ENCODE peak calls at places on chromosomes 4 and X, in ten cellular contexts. V is pancreas, G is fibroblast of pulmonary artery, A is GM23338, Y is mammary epithelial cell, O is endothelial cell of umbilical vein, X is sigmoid colon, B is adrenal gland, F is heart left ventricle, Z is tibial artery. P is an unnamed sample.

GRCh38 chr4:183797445-183798248 is 107.5 kb upstream of the STOX2 start:
- DNase-seq in O (peak; percentile 14), B (no peak), Y (peak; percentile 48), G (peak; percentile 7), F (no peak), V (peak; percentile 83), Z (no peak), X (no peak), A (peak; percentile 63), P (peak; percentile 8)

GRCh38 chrX:23749576-23749975 is 6.5 kb upstream of the ACOT9 start:
- DNase-seq in X (no peak), A (no peak), B (no peak), Y (no peak), V (no peak), O (no peak), Z (no peak), G (no peak), F (no peak), P (peak; percentile 24)

GRCh38 chrX:13550346-13550745 is 19.1 kb upstream of the EGFL6 start:
- DNase-seq in Z (no peak), F (no peak), X (no peak), B (no peak), V (no peak), G (no peak), A (no peak), O (no peak), Y (no peak), P (no peak)

GRCh38 chrX:39442332-39442731 is 641.1 kb downstream of the MID1IP1 start:
- DNase-seq in Y (no peak), F (no peak), G (no peak), B (no peak), X (peak; percentile 14), A (no peak), V (no peak), O (no peak), Z (no peak), P (no peak)

GRCh38 chr4:140947507-140947906 is 185.8 kb downstream of the RNF150 start:
- DNase-seq in G (no peak), V (no peak), Y (peak; percentile 11), F (peak; percentile 58), A (no peak), B (peak; percentile 43), X (peak; percentile 94), Z (no peak), O (peak; percentile 32), P (no peak)

GRCh38 chr4:67521506-67521905 is 23.8 kb downstream of the CENPC start:
- DNase-seq in Y (no peak), Z (no peak), G (no peak), O (no peak), V (no peak), F (no peak), A (no peak), X (no peak), B (no peak), P (no peak)

GRCh38 chr4:176498857-176499256 is 179.1 kb downstream of the SPCS3 start:
- DNase-seq in X (no peak), A (no peak), B (no peak), O (peak; percentile 60), V (no peak), Y (no peak), Z (no peak), G (peak; percentile 28), F (no peak), P (peak; percentile 64)

GRCh38 chrX:44267116-44267515 is 76.4 kb downstream of the EFHC2 start:
- DNase-seq in O (no peak), Z (no peak), V (no peak), X (no peak), Y (no peak), A (no peak), B (no peak), G (no peak), F (no peak), P (no peak)

GRCh38 chr4:56906534-56906933 is 1.2 kb upstream of the REST start:
- DNase-seq in X (no peak), G (no peak), F (no peak), A (peak; percentile 33), V (no peak), Z (no peak), Y (no peak), B (no peak), O (no peak), P (no peak)

GRCh38 chr4:57139783-57140182 is 29.6 kb upstream of the IGFBP7 start:
- DNase-seq in Z (no peak), A (no peak), Y (no peak), B (no peak), O (no peak), V (no peak), X (no peak), F (no peak), G (no peak), P (no peak)

GRCh38 chrX:68992998-68993397 is 164.2 kb downstream of the EFNB1 start:
- DNase-seq in A (no peak), V (no peak), O (no peak), Y (no peak), X (no peak), B (no peak), F (no peak), G (no peak), Z (no peak), P (no peak)

GRCh38 chr4:74742191-74742590 is 52.1 kb downstream of the BTC start:
- DNase-seq in Z (no peak), V (no peak), G (no peak), O (no peak), F (no peak), A (no peak), B (no peak), X (no peak), Y (no peak), P (no peak)
- H3K4me3 ChIP-seq in Z (no peak overlapping the region), V (no peak overlapping the region), G (no peak overlapping the region), O (no peak overlapping the region), F (no peak overlapping the region), A (no peak overlapping the region), B (no peak overlapping the region), X (no peak overlapping the region), Y (no peak overlapping the region), P (no peak overlapping the region)

GRCh38 chr4:40918330-40918729 is 168.6 kb downstream of the NSUN7 start:
- DNase-seq in Y (no peak), O (peak; percentile 36), Z (peak; percentile 91), B (peak; percentile 76), V (no peak), G (peak; percentile 93), F (peak; percentile 77), X (peak; percentile 87), A (no peak), P (peak; percentile 89)

GRCh38 chr4:40912455-40913055 is 162.8 kb downstream of the NSUN7 start:
- DNase-seq in A (no peak), Y (no peak), F (no peak), O (no peak), G (peak; percentile 48), Z (no peak), X (no peak), B (no peak), V (no peak), P (peak; percentile 49)

GRCh38 chr4:40915318-40916217 is 165.8 kb downstream of the NSUN7 start:
- DNase-seq in Z (no peak), O (no peak), G (no peak), V (no peak), A (no peak), B (no peak), F (no peak), Y (no peak), X (peak; percentile 42), P (no peak)

GRCh38 chr4:40916218-40916555 is 166.4 kb downstream of the NSUN7 start:
- DNase-seq in O (no peak), G (peak; percentile 58), X (no peak), B (no peak), F (peak; percentile 38), A (no peak), Z (peak; percentile 69), Y (no peak), V (no peak), P (peak; percentile 78)

GRCh38 chr4:40916880-40917279 is 167.1 kb downstream of the NSUN7 start:
- DNase-seq in Z (peak; percentile 36), B (no peak), F (peak; percentile 39), Y (no peak), A (peak; percentile 79), X (no peak), O (peak; percentile 42), V (no peak), G (peak; percentile 23), P (no peak)
- TF ChIP-seq CTCF in Z (peak; percentile 45), B (peak; percentile 30), F (peak; percentile 54), Y (peak; percentile 42), A (peak; percentile 58), X (peak; percentile 13), O (peak; percentile 46), V (peak; percentile 28), G (peak; percentile 35), P (peak; percentile 41)

GRCh38 chr4:113756005-113756410 is 5.5 kb downstream of the CAMK2D start:
- DNase-seq in G (peak; percentile 89), X (no peak), A (peak; percentile 11), O (peak; percentile 73), V (no peak), B (no peak), Z (no peak), Y (peak; percentile 74), F (no peak), P (peak; percentile 62)

GRCh38 chr4:113759696-113760093 is 1.8 kb downstream of the CAMK2D start:
- DNase-seq in Z (no peak), A (no peak), B (no peak), O (no peak), V (no peak), F (no peak), Y (no peak), G (peak; percentile 22), X (no peak), P (no peak)

GRCh38 chr4:113760094-113760851 is 1.3 kb downstream of the CAMK2D start:
- DNase-seq in F (peak; percentile 33), B (peak; percentile 30), O (peak; percentile 67), X (peak; percentile 66), G (peak; percentile 65), A (peak; percentile 38), Z (peak; percentile 56), V (no peak), Y (peak; percentile 59), P (no peak)

GRCh38 chr4:113757486-113757885 is 4.1 kb downstream of the CAMK2D start:
- DNase-seq in V (no peak), B (no peak), Y (no peak), G (no peak), X (no peak), Z (no peak), O (no peak), F (no peak), A (no peak), P (no peak)

GRCh38 chr4:113758361-113758760 is 3.2 kb downstream of the CAMK2D start:
- DNase-seq in O (peak; percentile 10), B (no peak), Z (no peak), F (no peak), A (no peak), V (no peak), X (no peak), Y (peak; percentile 26), G (peak; percentile 56), P (peak; percentile 33)
- H3K4me3 ChIP-seq in O (no peak overlapping the region), B (no peak overlapping the region), Z (peak overlapping the region; percentile 12), F (peak overlapping the region; percentile 89), A (no peak overlapping the region), V (no peak overlapping the region), X (no peak overlapping the region), Y (peak overlapping the region; percentile 78), G (peak overlapping the region; percentile 85), P (peak overlapping the region; percentile 73)

GRCh38 chrX:140040397-140040796 is 75.1 kb upstream of the CXorf66 start:
- DNase-seq in V (no peak), G (no peak), F (no peak), Z (no peak), Y (peak; percentile 46), X (no peak), B (no peak), A (no peak), O (no peak), P (no peak)

GRCh38 chrX:140038842-140039241 is 73.5 kb upstream of the CXorf66 start:
- DNase-seq in V (no peak), A (no peak), O (no peak), X (no peak), Y (no peak), Z (no peak), B (no peak), F (no peak), G (no peak), P (no peak)

GRCh38 chrX:140034916-140035315 is 69.6 kb upstream of the CXorf66 start:
- DNase-seq in Y (no peak), Z (no peak), B (no peak), V (no peak), O (no peak), X (no peak), F (no peak), G (peak; percentile 0), A (peak; percentile 42), P (no peak)
- TF ChIP-seq CTCF in Y (peak; percentile 28), Z (no peak), B (peak; percentile 17), V (no peak), O (no peak), X (no peak), F (no peak), G (peak; percentile 22), A (peak; percentile 60), P (no peak)